ENCODE peak calls at places on chromosome 18, in four cellular contexts. G is naive thymus-derived CD8-positive, alpha-beta T cell; P is effector memory CD8-positive, alpha-beta T cell; Z is naive thymus-derived CD4-positive, alpha-beta T cell. D is an unnamed sample.

GRCh38 chr18:31657823-31658669 is 26.3 kb downstream of the B4GALT6 start:
- ATAC-seq in G (no peak), P (peak), Z (peak), D (no peak)

GRCh38 chr18:56869189-56869777 is 218.1 kb downstream of the WDR7 start:
- ATAC-seq in G (peak), P (no peak), Z (peak), D (no peak)

GRCh38 chr18:9741821-9742541 is 33.9 kb downstream of the RAB31 start:
- ATAC-seq in G (no peak), P (no peak), Z (no peak), D (peak)

GRCh38 chr18:635171-635570 is 22.3 kb upstream of the TYMS start:
- ATAC-seq in G (no peak), P (no peak), Z (no peak), D (peak)

GRCh38 chr18:35097763-35098162 is 56.5 kb downstream of the MAPRE2 start:
- ATAC-seq in G (no peak), P (no peak), Z (no peak), D (no peak)

GRCh38 chr18:11246883-11247282 is 97.5 kb upstream of the PIEZO2 start:
- ATAC-seq in G (no peak), P (no peak), Z (no peak), D (no peak)

GRCh38 chr18:63322908-63323634 is 3.5 kb upstream of the BCL2 start:
- ATAC-seq in G (no peak), P (no peak), Z (no peak), D (no peak)

GRCh38 chr18:44654555-44654954 is 26.1 kb upstream of the SETBP1 start:
- ATAC-seq in G (no peak), P (no peak), Z (no peak), D (peak)

GRCh38 chr18:74631242-74632087 is 33.8 kb downstream of the ZNF407 start:
- ATAC-seq in G (peak), P (peak), Z (peak), D (no peak)

GRCh38 chr18:46754661-46755292 is 2.1 kb downstream of the ST8SIA5 start:
- ATAC-seq in G (no peak), P (no peak), Z (no peak), D (no peak)

GRCh38 chr18:40338284-40338683 is 1616.8 kb upstream of the PIK3C3 start:
- ATAC-seq in G (no peak), P (no peak), Z (no peak), D (no peak)